ENCODE peak calls at places on chromosome 18, in eight cellular contexts. A is naive thymus-derived CD4-positive, alpha-beta T cell; P is neural progenitor cell; N is esophagus muscularis mucosa; Z is small intestine; O is GM23338; K is dorsolateral prefrontal cortex; U is upper lobe of right lung. C is an unnamed sample.

GRCh38 chr18:8786766-8787670 is 81.7 kb downstream of the MTCL1 start:
- DNase-seq in A (no peak), P (peak), N (no peak), Z (no peak), O (no peak), K (no peak), U (no peak), C (peak)

GRCh38 chr18:32530947-32531651 is 60.4 kb upstream of the GAREM1 start:
- DNase-seq in A (no peak), P (no peak), N (no peak), Z (peak), O (no peak), K (no peak), U (no peak), C (peak)

GRCh38 chr18:6777509-6777908 is 48.0 kb downstream of the ARHGAP28 start:
- DNase-seq in A (no peak), P (no peak), N (no peak), Z (no peak), O (no peak), K (no peak), U (no peak), C (no peak)

GRCh38 chr18:73826098-73826497 is 321.5 kb downstream of the FBXO15 start:
- DNase-seq in A (no peak), P (no peak), N (no peak), Z (no peak), O (no peak), K (no peak), U (no peak), C (no peak)

GRCh38 chr18:72692086-72692485 is 147.9 kb upstream of the CBLN2 start:
- DNase-seq in A (no peak), P (peak), N (no peak), Z (peak), O (peak), K (no peak), U (no peak), C (no peak)

GRCh38 chr18:8805552-8805951 is 100.2 kb downstream of the MTCL1 start:
- DNase-seq in A (no peak), P (no peak), N (no peak), Z (no peak), O (no peak), K (no peak), U (no peak), C (no peak)

GRCh38 chr18:70600225-70600925 is 311.5 kb downstream of the SOCS6 start:
- DNase-seq in A (no peak), P (no peak), N (no peak), Z (no peak), O (no peak), K (no peak), U (no peak), C (no peak)

GRCh38 chr18:42074704-42075103 is 119.7 kb downstream of the PIK3C3 start:
- DNase-seq in A (no peak), P (no peak), N (no peak), Z (no peak), O (no peak), K (no peak), U (no peak), C (no peak)

GRCh38 chr18:46155652-46156051 is 51.5 kb downstream of the HAUS1 start:
- DNase-seq in A (peak), P (no peak), N (no peak), Z (peak), O (no peak), K (no peak), U (no peak), C (peak)

GRCh38 chr18:12679183-12679786 is 21.4 kb upstream of the SPIRE1 start:
- DNase-seq in A (no peak), P (no peak), N (no peak), Z (no peak), O (no peak), K (no peak), U (peak), C (no peak)

GRCh38 chr18:79616651-79617518 is 62.7 kb upstream of the CTDP1 start:
- DNase-seq in A (no peak), P (peak), N (no peak), Z (no peak), O (peak), K (peak), U (peak), C (no peak)

GRCh38 chr18:13558132-13558531 is 168.2 kb downstream of the FAM210A start:
- DNase-seq in A (no peak), P (peak), N (no peak), Z (no peak), O (peak), K (no peak), U (no peak), C (no peak)

GRCh38 chr18:78735131-78736014 is 244.2 kb upstream of the SALL3 start:
- DNase-seq in A (no peak), P (no peak), N (no peak), Z (no peak), O (no peak), K (peak), U (no peak), C (no peak)

GRCh38 chr18:62394001-62394763 is 69.1 kb downstream of the TNFRSF11A start:
- DNase-seq in A (no peak), P (no peak), N (no peak), Z (peak), O (no peak), K (no peak), U (no peak), C (no peak)

GRCh38 chr18:76805221-76805620 is 17.1 kb upstream of the ZNF236 start:
- DNase-seq in A (no peak), P (no peak), N (no peak), Z (peak), O (no peak), K (no peak), U (no peak), C (no peak)

GRCh38 chr18:527136-527535 is 26.6 kb upstream of the COLEC12 start:
- DNase-seq in A (no peak), P (no peak), N (no peak), Z (no peak), O (no peak), K (no peak), U (no peak), C (no peak)

GRCh38 chr18:68394705-68395104 is 320.2 kb downstream of the TMX3 start:
- DNase-seq in A (no peak), P (no peak), N (no peak), Z (no peak), O (no peak), K (no peak), U (no peak), C (no peak)

GRCh38 chr18:51137891-51138290 is 59.6 kb downstream of the MEX3C start:
- DNase-seq in A (no peak), P (no peak), N (peak), Z (no peak), O (no peak), K (no peak), U (no peak), C (peak)

GRCh38 chr18:47209166-47209565 is 33.0 kb upstream of the IER3IP1 start:
- DNase-seq in A (no peak), P (peak), N (no peak), Z (no peak), O (no peak), K (no peak), U (no peak), C (no peak)

GRCh38 chr18:68549257-68549871 is 165.5 kb downstream of the TMX3 start:
- DNase-seq in A (no peak), P (no peak), N (no peak), Z (no peak), O (no peak), K (no peak), U (no peak), C (no peak)

GRCh38 chr18:9535430-9535972 is 60.2 kb downstream of the RALBP1 start:
- DNase-seq in A (no peak), P (peak), N (no peak), Z (no peak), O (no peak), K (peak), U (no peak), C (no peak)

GRCh38 chr18:54162431-54162830 is 62.0 kb downstream of the MBD2 start:
- DNase-seq in A (no peak), P (no peak), N (no peak), Z (no peak), O (no peak), K (no peak), U (no peak), C (no peak)

GRCh38 chr18:29169599-29169998 is 992.7 kb upstream of the CDH2 start:
- DNase-seq in A (no peak), P (no peak), N (no peak), Z (no peak), O (no peak), K (no peak), U (no peak), C (no peak)

GRCh38 chr18:51236225-51236624 is 38.7 kb upstream of the MEX3C start:
- DNase-seq in A (no peak), P (no peak), N (no peak), Z (no peak), O (no peak), K (no peak), U (no peak), C (peak)

GRCh38 chr18:69031571-69032451 is 233.9 kb downstream of the CCDC102B start:
- DNase-seq in A (no peak), P (no peak), N (no peak), Z (no peak), O (no peak), K (no peak), U (no peak), C (no peak)

GRCh38 chr18:12005542-12006487 is 24.5 kb downstream of the IMPA2 start:
- DNase-seq in A (no peak), P (no peak), N (no peak), Z (peak), O (no peak), K (no peak), U (no peak), C (peak)

GRCh38 chr18:9612989-9613388 is 1.4 kb downstream of the PPP4R1 start:
- DNase-seq in A (no peak), P (no peak), N (no peak), Z (no peak), O (no peak), K (no peak), U (no peak), C (no peak)

GRCh38 chr18:24027156-24027555 is 12.6 kb downstream of the TTC39C start:
- DNase-seq in A (no peak), P (no peak), N (no peak), Z (no peak), O (no peak), K (no peak), U (no peak), C (peak)

GRCh38 chr18:56890632-56891031 is 239.5 kb downstream of the WDR7 start:
- DNase-seq in A (no peak), P (no peak), N (no peak), Z (no peak), O (no peak), K (no peak), U (no peak), C (peak)

GRCh38 chr18:78728301-78729098 is 251.1 kb upstream of the SALL3 start:
- DNase-seq in A (no peak), P (no peak), N (no peak), Z (no peak), O (no peak), K (peak), U (peak), C (no peak)

GRCh38 chr18:41745166-41746049 is 209.6 kb upstream of the PIK3C3 start:
- DNase-seq in A (no peak), P (peak), N (no peak), Z (peak), O (peak), K (peak), U (no peak), C (no peak)

GRCh38 chr18:75068682-75069435 is 140.1 kb downstream of the PTGR3 start:
- DNase-seq in A (no peak), P (no peak), N (no peak), Z (no peak), O (no peak), K (no peak), U (no peak), C (no peak)

GRCh38 chr18:45628979-45629958 is 14.0 kb downstream of the SLC14A2 start:
- DNase-seq in A (no peak), P (no peak), N (no peak), Z (no peak), O (no peak), K (no peak), U (no peak), C (peak)

DNA sequence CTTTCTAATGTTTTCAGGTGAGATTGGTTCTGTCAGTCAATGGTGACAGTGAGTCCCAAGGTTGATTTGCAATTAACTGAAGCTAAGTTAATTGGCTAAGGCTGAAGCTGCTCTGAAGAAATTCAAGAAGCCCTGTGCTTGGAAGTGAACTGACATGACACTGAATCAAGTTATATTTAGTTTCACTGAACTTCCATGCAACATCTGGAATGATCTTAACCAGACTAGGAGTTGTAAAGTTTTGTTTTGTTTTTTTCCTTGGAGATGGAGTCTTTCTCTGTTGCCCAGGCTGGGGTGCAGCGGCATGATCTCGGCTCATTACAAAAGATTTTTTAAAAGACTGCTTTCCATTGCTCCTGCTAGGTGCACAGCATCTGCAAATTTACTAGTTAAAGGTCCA is 11.4 kb downstream of the SERPINB5 start:
- DNase-seq in A (no peak), P (no peak), N (no peak), Z (no peak), O (no peak), K (no peak), U (no peak), C (no peak)
- H3K27ac ChIP-seq in A (no peak), P (no peak), N (no peak), Z (no peak), O (no peak), K (no peak), U (no peak), C (peak)

DNA sequence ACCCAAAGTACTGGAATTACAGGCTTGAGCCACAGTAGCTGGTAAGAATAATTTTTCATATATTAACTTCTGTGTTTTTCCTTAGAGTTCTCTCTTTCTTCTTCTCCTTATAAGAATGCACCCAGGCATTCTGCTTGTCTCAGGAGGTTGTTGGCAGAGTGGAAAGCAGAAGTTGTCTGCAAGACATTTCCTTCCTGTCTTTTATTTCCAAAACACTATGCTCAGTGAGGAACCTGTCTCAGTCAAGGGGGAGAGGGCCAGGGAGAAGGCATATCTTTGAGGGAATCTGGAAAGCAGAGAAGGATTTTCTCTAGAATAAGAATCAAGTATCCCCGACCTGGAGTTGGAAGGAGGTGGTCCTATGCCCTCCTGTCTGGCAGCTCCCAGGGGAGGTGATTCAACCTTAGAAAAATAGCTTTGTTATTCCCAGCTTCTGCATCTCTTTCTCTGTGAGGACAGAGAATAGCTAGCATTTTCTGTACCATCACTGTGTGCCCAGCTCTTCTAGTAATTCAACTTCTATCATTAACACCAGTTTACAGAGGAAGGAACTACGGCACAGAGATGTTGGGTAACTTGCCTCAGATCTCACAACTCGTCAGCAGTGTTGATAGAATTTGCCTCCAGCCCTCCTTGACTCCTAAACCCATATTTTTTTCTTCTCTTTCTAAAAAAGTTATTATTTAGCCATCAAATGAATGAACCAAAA is 3.8 kb upstream of the LPIN2 start:
- DNase-seq in A (no peak), P (no peak), N (no peak), Z (no peak), O (no peak), K (no peak), U (no peak), C (no peak)
- H3K27ac ChIP-seq in A (peak), P (no peak), N (no peak), Z (no peak), O (no peak), K (peak), U (peak), C (no peak)

DNA sequence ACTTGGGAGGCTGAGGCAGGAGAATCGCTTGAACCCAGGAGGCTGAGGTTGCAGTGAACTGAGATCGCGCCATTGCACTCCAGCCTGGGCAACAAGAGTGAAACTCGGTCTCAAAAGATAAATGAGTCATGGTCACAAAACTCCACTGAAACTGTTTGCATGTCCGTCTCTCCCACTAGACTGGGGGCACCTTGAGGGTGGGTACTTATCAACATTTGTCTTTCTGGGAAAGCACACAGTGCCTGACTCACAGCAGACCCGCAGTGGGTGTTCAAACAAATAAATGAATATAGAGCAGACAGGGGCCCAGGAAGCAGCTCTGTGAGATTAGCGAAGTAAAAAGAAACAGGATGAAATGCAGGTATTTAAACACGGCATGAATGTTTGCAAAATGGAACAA is 211.1 kb upstream of the GATA6 start:
- DNase-seq in A (no peak), P (no peak), N (no peak), Z (no peak), O (no peak), K (no peak), U (no peak), C (no peak)
- H3K27ac ChIP-seq in A (no peak), P (no peak), N (no peak), Z (no peak), O (no peak), K (no peak), U (no peak), C (no peak)

GRCh38 chr18:22542400-22542835 is 124.7 kb upstream of the CTAGE1 start:
- DNase-seq in A (no peak), P (no peak), N (no peak), Z (no peak), O (no peak), K (no peak), U (peak), C (no peak)
- H3K27ac ChIP-seq in A (no peak), P (no peak), N (no peak), Z (no peak), O (no peak), K (no peak), U (no peak), C (no peak)

GRCh38 chr18:58230438-58231179 is 186.6 kb downstream of the NEDD4L start:
- DNase-seq in A (no peak), P (no peak), N (peak), Z (peak), O (no peak), K (no peak), U (no peak), C (peak)

GRCh38 chr18:58228176-58228575 is 184.2 kb downstream of the NEDD4L start:
- DNase-seq in A (no peak), P (no peak), N (no peak), Z (no peak), O (no peak), K (no peak), U (no peak), C (no peak)

GRCh38 chr18:58227361-58227930 is 183.4 kb downstream of the NEDD4L start:
- DNase-seq in A (no peak), P (peak), N (no peak), Z (no peak), O (no peak), K (no peak), U (no peak), C (no peak)

GRCh38 chr18:58228762-58229161 is 184.7 kb downstream of the NEDD4L start:
- DNase-seq in A (no peak), P (no peak), N (peak), Z (no peak), O (peak), K (no peak), U (no peak), C (no peak)

DNA sequence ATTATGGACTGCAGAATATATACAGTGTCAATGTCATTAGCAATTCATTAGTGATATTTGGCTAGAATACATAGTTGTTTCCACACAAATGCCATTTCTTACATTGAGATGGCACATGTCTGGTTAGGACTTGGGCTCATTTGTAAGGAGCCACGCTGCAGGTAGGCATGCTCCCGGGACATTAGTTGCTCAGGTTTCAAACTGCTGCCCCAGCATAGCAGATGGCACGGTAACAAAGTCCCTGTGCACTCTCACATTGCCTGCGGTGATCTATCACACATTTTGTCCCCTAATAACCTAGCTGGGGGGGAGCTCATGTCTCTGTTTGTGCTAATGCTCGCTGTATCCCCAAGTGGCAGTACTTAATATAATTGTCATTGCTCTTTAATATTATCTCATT is 185.1 kb downstream of the NEDD4L start:
- DNase-seq in A (no peak), P (no peak), N (peak), Z (no peak), O (no peak), K (no peak), U (no peak), C (no peak)
- H3K27ac ChIP-seq in A (no peak), P (no peak), N (no peak), Z (no peak), O (no peak), K (no peak), U (peak), C (no peak)

GRCh38 chr18:34857310-34857709 is 147.2 kb downstream of the DTNA start:
- DNase-seq in A (no peak), P (no peak), N (no peak), Z (no peak), O (no peak), K (no peak), U (no peak), C (no peak)
- H3K27ac ChIP-seq in A (no peak), P (no peak), N (no peak), Z (no peak), O (no peak), K (no peak), U (no peak), C (no peak)

DNA sequence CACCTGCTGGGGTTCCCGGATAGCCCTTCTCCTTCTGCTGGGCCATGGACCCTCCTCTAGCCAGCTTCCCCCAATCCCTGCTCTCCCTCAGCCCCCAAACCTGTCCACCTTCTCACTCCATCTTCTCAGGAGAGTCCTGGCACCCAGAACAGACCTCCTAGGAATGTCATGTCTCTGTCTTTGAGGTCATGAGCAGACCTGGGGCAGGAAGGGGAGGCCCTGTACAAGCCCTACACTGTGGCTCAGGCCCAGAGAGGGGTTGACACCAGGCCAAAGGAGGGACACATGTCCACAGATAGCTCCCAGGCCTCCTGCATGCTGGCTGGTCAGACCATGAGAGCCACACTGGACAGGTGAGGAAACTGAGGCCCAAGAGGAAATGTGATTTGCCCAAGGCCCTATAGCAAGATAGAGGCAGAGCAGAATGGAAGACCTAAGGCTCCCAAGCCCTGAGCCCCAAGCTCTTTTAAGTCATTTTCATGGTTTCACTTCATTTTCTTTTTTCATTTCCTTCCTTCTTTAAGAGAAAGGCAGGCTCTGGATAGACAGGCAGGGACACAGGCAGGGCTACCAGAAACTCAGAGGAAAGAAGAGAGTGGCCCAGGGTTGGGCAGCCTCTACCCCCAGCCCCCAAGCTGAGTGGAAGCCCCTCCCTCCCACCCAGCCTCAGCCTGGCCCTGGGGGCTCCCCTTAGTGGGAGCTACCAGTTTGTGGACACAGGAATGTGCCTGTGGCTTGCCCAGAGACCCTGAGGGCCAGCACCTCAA is 159.7 kb downstream of the SMAD7 start:
- DNase-seq in A (no peak), P (no peak), N (no peak), Z (no peak), O (no peak), K (peak), U (peak), C (no peak)
- H3K27ac ChIP-seq in A (no peak), P (no peak), N (peak), Z (no peak), O (no peak), K (peak), U (peak), C (no peak)

C was measured in epithelial cell of prostate.